ENCODE peak calls at places on chromosomes 5 and 9, in eight cellular contexts. K, M, V, L, P, R, N and O are unnamed samples.

GRCh38 chr9:96484521-96484931 is 34.6 kb downstream of the HABP4 start:
- DNase-seq in K (peak), M (no peak), V (no peak), L (peak), P (no peak), R (no peak), N (no peak), O (no peak)

GRCh38 chr5:143782588-143783386 is 29.2 kb upstream of the HMHB1 start:
- DNase-seq in K (no peak), M (no peak), V (no peak), L (no peak), P (no peak), R (no peak), N (no peak), O (peak)

GRCh38 chr9:106932675-106933074 is 69.7 kb downstream of the ZNF462 start:
- DNase-seq in K (no peak), M (no peak), V (no peak), L (no peak), P (no peak), R (no peak), N (no peak), O (no peak)

GRCh38 chr5:141516648-141517025 is 27.8 kb downstream of the PCDHGC5 start:
- DNase-seq in K (no peak), M (no peak), V (no peak), L (no peak), P (no peak), R (no peak), N (no peak), O (no peak)

GRCh38 chr5:76439201-76439600 is 36.1 kb downstream of the IQGAP2 start:
- DNase-seq in K (no peak), M (no peak), V (no peak), L (no peak), P (no peak), R (no peak), N (no peak), O (no peak)

GRCh38 chr5:95839658-95840057 is 17.1 kb upstream of the GLRX start:
- DNase-seq in K (no peak), M (no peak), V (no peak), L (no peak), P (no peak), R (no peak), N (no peak), O (no peak)

GRCh38 chr9:4680750-4681149 is 1.4 kb downstream of the CDC37L1 start:
- DNase-seq in K (no peak), M (peak), V (peak), L (no peak), P (no peak), R (no peak), N (no peak), O (no peak)

GRCh38 chr5:126852104-126852531 is 75.2 kb downstream of the LMNB1 start:
- DNase-seq in K (peak), M (no peak), V (no peak), L (no peak), P (no peak), R (no peak), N (no peak), O (no peak)

GRCh38 chr5:170638454-170639220 is 134.8 kb downstream of the KCNIP1 start:
- DNase-seq in K (peak), M (peak), V (peak), L (peak), P (peak), R (peak), N (peak), O (peak)

GRCh38 chr5:93336330-93337110 is 244.5 kb downstream of the NR2F1-AS1 start:
- DNase-seq in K (no peak), M (no peak), V (peak), L (no peak), P (no peak), R (no peak), N (no peak), O (no peak)

GRCh38 chr9:110152704-110153374 is 55.1 kb downstream of the C9orf152 start:
- DNase-seq in K (peak), M (peak), V (peak), L (no peak), P (peak), R (no peak), N (no peak), O (peak)

GRCh38 chr5:172542651-172543131 is 88.4 kb upstream of the SH3PXD2B start:
- DNase-seq in K (no peak), M (peak), V (no peak), L (no peak), P (no peak), R (no peak), N (no peak), O (no peak)

GRCh38 chr5:146344155-146345118 is 5.8 kb downstream of the POU4F3 start:
- DNase-seq in K (no peak), M (no peak), V (no peak), L (no peak), P (no peak), R (no peak), N (peak), O (peak)

GRCh38 chr9:133460405-133461175 is 812 bp downstream of the CACFD1 start:
- DNase-seq in K (peak), M (peak), V (peak), L (peak), P (no peak), R (no peak), N (no peak), O (peak)

GRCh38 chr5:74342948-74343682 is 297.4 kb downstream of the ENC1 start:
- DNase-seq in K (no peak), M (no peak), V (peak), L (no peak), P (no peak), R (no peak), N (no peak), O (no peak)

GRCh38 chr9:89405832-89406231 is 87.5 kb downstream of the SECISBP2 start:
- DNase-seq in K (peak), M (no peak), V (no peak), L (no peak), P (no peak), R (no peak), N (no peak), O (no peak)

GRCh38 chr5:68669864-68670263 is 423.9 kb upstream of the SLC30A5 start:
- DNase-seq in K (no peak), M (no peak), V (no peak), L (no peak), P (no peak), R (no peak), N (no peak), O (no peak)

GRCh38 chr5:17343675-17344074 is 126.2 kb downstream of the BASP1 start:
- DNase-seq in K (peak), M (peak), V (peak), L (no peak), P (peak), R (no peak), N (no peak), O (no peak)

GRCh38 chr5:1405121-1405520 is 40.1 kb downstream of the SLC6A3 start:
- DNase-seq in K (no peak), M (no peak), V (no peak), L (no peak), P (no peak), R (no peak), N (no peak), O (no peak)

GRCh38 chr5:127506616-127507015 is 10.8 kb upstream of the PRRC1 start:
- DNase-seq in K (no peak), M (no peak), V (no peak), L (no peak), P (no peak), R (no peak), N (no peak), O (no peak)

GRCh38 chr5:124935060-124935459 is 188.6 kb upstream of the ZNF608 start:
- DNase-seq in K (peak), M (no peak), V (peak), L (no peak), P (no peak), R (no peak), N (no peak), O (no peak)

GRCh38 chr5:98713027-98713426 is 60.4 kb upstream of the RGMB start:
- DNase-seq in K (no peak), M (no peak), V (no peak), L (no peak), P (no peak), R (no peak), N (no peak), O (no peak)